ENCODE peak calls at places on chromosomes 5 and 9, in four cellular contexts. One of them, this sample, is unnamed. For H3K9me3, the result is how much of the 10 kb centered on the place peaks cover.

GRCh38 chr5:91651704-91652103 is 268.6 kb upstream of the ARRDC3 start:
- DNase-seq in GM12878: no peak
- DNase-seq in iPS DF 6.9: no peak
- DNase-seq in CD8-positive, alpha-beta memory T cell: no peak
- DNase-seq in this sample: no peak

GRCh38 chr5:151863566-151863965 is 61.1 kb downstream of the GLRA1 start:
- DNase-seq in GM12878: no peak
- DNase-seq in CD8-positive, alpha-beta memory T cell: no peak
- DNase-seq in iPS DF 6.9: no peak
- DNase-seq in this sample: no peak

GRCh38 chr9:96856363-96857286 is 2.3 kb upstream of the ZNF782 start:
- DNase-seq in GM12878: peak
- DNase-seq in iPS DF 6.9: peak
- DNase-seq in CD8-positive, alpha-beta memory T cell: peak
- DNase-seq in this sample: peak

GRCh38 chr5:135241536-135241935 is 157.5 kb downstream of the MACROH2A1 start:
- DNase-seq in CD8-positive, alpha-beta memory T cell: no peak
- DNase-seq in iPS DF 6.9: no peak
- DNase-seq in GM12878: no peak
- DNase-seq in this sample: no peak

GRCh38 chr5:155092318-155092717 is 78.8 kb downstream of the KIF4B start:
- DNase-seq in CD8-positive, alpha-beta memory T cell: no peak
- DNase-seq in GM12878: no peak
- DNase-seq in iPS DF 6.9: no peak
- DNase-seq in this sample: no peak

GRCh38 chr9:124769451-124770358 is 1.4 kb downstream of the NR6A1 start:
- DNase-seq in CD8-positive, alpha-beta memory T cell: no peak
- DNase-seq in GM12878: no peak
- DNase-seq in iPS DF 6.9: no peak
- DNase-seq in this sample: no peak

GRCh38 chr5:4520557-4520956 is 619.6 kb upstream of the ADAMTS16 start:
- DNase-seq in CD8-positive, alpha-beta memory T cell: no peak
- DNase-seq in iPS DF 6.9: no peak
- DNase-seq in GM12878: no peak
- DNase-seq in this sample: no peak

GRCh38 chr5:176175101-176175852 is 62.9 kb upstream of the SIMC1 start:
- DNase-seq in iPS DF 6.9: no peak
- DNase-seq in CD8-positive, alpha-beta memory T cell: no peak
- DNase-seq in GM12878: no peak
- DNase-seq in this sample: no peak

GRCh38 chr5:94746731-94747124 is 128.3 kb downstream of the SLF1 start:
- DNase-seq in GM12878: peak
- DNase-seq in iPS DF 6.9: no peak
- DNase-seq in CD8-positive, alpha-beta memory T cell: no peak
- DNase-seq in this sample: no peak

GRCh38 chr5:113036826-113037225 is 60.2 kb downstream of the DCP2 start:
- DNase-seq in iPS DF 6.9: no peak
- DNase-seq in GM12878: no peak
- DNase-seq in CD8-positive, alpha-beta memory T cell: no peak
- DNase-seq in this sample: no peak

GRCh38 chr5:113040672-113041071 is 64.1 kb downstream of the DCP2 start:
- DNase-seq in CD8-positive, alpha-beta memory T cell: no peak
- DNase-seq in iPS DF 6.9: no peak
- DNase-seq in GM12878: no peak
- DNase-seq in this sample: no peak

GRCh38 chr5:113039229-113039628 is 62.6 kb downstream of the DCP2 start:
- DNase-seq in CD8-positive, alpha-beta memory T cell: no peak
- DNase-seq in iPS DF 6.9: no peak
- DNase-seq in GM12878: no peak
- DNase-seq in this sample: no peak

GRCh38 chr5:113038136-113038535 is 61.5 kb downstream of the DCP2 start:
- DNase-seq in CD8-positive, alpha-beta memory T cell: no peak
- DNase-seq in iPS DF 6.9: no peak
- DNase-seq in GM12878: no peak
- DNase-seq in this sample: no peak

DNA sequence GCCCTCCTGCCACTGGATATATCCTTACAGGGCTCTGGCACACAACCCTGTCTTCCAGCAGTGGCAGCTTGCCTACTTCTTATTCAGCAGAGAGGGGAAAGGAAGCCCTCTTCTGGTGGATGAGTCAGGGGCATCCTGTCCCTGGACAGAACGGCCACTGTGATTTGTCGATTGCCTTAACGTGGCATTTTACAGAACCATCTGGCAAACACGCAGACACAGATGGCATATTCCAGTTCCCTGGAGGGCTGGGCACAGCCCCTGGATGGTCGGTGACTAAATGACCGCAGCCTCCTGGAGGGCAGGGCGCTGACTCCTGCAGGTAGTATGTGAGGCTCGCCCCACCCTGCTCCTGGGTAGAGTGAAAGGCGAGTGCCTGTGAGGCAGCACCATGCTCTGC is 62.1 kb downstream of the DCP2 start:
- DNase-seq in iPS DF 6.9: no peak
- DNase-seq in GM12878: no peak
- DNase-seq in CD8-positive, alpha-beta memory T cell: no peak
- DNase-seq in this sample: no peak
- H3K9me3 ChIP-seq in iPS DF 6.9: under half
- H3K9me3 ChIP-seq in GM12878: under half
- H3K9me3 ChIP-seq in CD8-positive, alpha-beta memory T cell: under half
- H3K9me3 ChIP-seq in this sample: under half

GRCh38 chr5:178790371-178790770 is 59.9 kb upstream of the ZNF354A start:
- DNase-seq in CD8-positive, alpha-beta memory T cell: no peak
- DNase-seq in GM12878: no peak
- DNase-seq in iPS DF 6.9: no peak
- DNase-seq in this sample: no peak

GRCh38 chr5:178793696-178794095 is 63.2 kb upstream of the ZNF354A start:
- DNase-seq in GM12878: no peak
- DNase-seq in iPS DF 6.9: no peak
- DNase-seq in CD8-positive, alpha-beta memory T cell: no peak
- DNase-seq in this sample: no peak

GRCh38 chr5:178791976-178792375 is 61.5 kb upstream of the ZNF354A start:
- DNase-seq in GM12878: no peak
- DNase-seq in CD8-positive, alpha-beta memory T cell: no peak
- DNase-seq in iPS DF 6.9: no peak
- DNase-seq in this sample: no peak

GRCh38 chr5:178794433-178794832 is 64.0 kb upstream of the ZNF354A start:
- DNase-seq in GM12878: no peak
- DNase-seq in iPS DF 6.9: no peak
- DNase-seq in CD8-positive, alpha-beta memory T cell: no peak
- DNase-seq in this sample: no peak

DNA sequence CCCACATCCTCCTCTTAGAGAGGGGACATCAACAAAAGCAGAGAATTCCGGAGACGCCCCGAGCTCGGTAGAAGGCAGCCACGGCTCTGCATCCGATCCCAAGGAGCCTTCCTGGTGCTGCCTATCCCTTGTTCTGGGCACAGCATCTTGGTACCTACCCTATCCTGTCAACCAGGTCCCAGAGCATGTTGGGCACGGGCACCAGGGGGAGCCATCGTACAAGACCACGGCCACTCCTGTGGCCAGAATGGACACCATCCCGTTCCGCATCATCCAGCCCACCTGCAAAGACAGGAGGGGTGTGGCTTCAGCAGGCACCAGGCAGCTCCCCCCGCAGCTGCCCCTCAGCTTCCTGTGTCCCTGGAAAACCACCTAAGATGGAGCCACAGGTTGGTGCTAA is 62.7 kb upstream of the ZNF354A start:
- DNase-seq in CD8-positive, alpha-beta memory T cell: no peak
- DNase-seq in GM12878: no peak
- DNase-seq in iPS DF 6.9: peak
- DNase-seq in this sample: no peak
- H3K9me3 ChIP-seq in CD8-positive, alpha-beta memory T cell: under half
- H3K9me3 ChIP-seq in GM12878: under half
- H3K9me3 ChIP-seq in iPS DF 6.9: under half
- H3K9me3 ChIP-seq in this sample: under half

GRCh38 chr5:168809218-168809617 is 230.1 kb upstream of the PANK3 start:
- DNase-seq in iPS DF 6.9: no peak
- DNase-seq in GM12878: no peak
- DNase-seq in CD8-positive, alpha-beta memory T cell: no peak
- DNase-seq in this sample: no peak
- H3K9me3 ChIP-seq in iPS DF 6.9: under half
- H3K9me3 ChIP-seq in GM12878: under half
- H3K9me3 ChIP-seq in CD8-positive, alpha-beta memory T cell: under half
- H3K9me3 ChIP-seq in this sample: under half

DNA sequence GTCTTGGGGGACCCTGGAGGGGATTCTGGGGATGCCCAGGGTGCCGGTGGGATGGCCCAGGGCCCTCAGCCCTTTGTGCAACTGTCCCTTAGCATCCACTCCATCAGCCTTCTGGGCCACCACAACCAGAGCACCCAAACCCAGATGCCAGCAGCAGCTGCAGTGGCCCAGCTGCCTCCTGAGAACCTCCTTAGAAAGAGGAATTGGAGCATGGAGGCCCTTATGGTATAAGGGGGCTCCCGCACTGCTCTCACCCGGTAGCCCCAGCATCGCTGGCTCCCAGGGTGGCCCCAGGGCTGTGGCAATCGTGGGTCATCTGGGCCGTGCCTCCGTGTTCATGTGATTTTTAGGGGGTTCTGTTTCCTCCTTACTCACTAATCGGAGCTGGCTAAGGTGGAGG is 463.3 kb downstream of the ICE1 start:
- DNase-seq in iPS DF 6.9: no peak
- DNase-seq in CD8-positive, alpha-beta memory T cell: no peak
- DNase-seq in GM12878: no peak
- DNase-seq in this sample: no peak
- H3K9me3 ChIP-seq in iPS DF 6.9: under half
- H3K9me3 ChIP-seq in CD8-positive, alpha-beta memory T cell: under half
- H3K9me3 ChIP-seq in GM12878: under half
- H3K9me3 ChIP-seq in this sample: under half

DNA sequence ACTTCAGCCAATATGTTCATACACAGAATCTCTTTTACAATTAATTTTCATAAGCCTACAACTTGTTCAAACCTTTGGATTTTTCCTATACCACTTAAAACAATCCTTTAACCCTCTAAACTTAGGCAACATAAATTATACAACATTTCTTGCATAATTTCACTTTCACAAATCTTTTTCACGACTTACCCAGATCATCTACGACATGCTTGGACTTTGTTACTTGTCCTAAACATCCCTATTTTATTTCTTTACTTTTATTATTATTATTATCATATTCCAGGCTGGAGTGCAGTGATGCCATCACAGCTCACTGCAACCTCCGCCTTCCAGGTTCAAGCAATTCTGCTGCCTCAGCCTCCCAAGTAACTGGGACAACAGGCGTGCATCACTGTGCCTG is 68.0 kb downstream of the CACNA1B start:
- DNase-seq in iPS DF 6.9: no peak
- DNase-seq in CD8-positive, alpha-beta memory T cell: no peak
- DNase-seq in GM12878: no peak
- DNase-seq in this sample: no peak
- H3K9me3 ChIP-seq in iPS DF 6.9: under half
- H3K9me3 ChIP-seq in CD8-positive, alpha-beta memory T cell: under half
- H3K9me3 ChIP-seq in GM12878: under half
- H3K9me3 ChIP-seq in this sample: under half

DNA sequence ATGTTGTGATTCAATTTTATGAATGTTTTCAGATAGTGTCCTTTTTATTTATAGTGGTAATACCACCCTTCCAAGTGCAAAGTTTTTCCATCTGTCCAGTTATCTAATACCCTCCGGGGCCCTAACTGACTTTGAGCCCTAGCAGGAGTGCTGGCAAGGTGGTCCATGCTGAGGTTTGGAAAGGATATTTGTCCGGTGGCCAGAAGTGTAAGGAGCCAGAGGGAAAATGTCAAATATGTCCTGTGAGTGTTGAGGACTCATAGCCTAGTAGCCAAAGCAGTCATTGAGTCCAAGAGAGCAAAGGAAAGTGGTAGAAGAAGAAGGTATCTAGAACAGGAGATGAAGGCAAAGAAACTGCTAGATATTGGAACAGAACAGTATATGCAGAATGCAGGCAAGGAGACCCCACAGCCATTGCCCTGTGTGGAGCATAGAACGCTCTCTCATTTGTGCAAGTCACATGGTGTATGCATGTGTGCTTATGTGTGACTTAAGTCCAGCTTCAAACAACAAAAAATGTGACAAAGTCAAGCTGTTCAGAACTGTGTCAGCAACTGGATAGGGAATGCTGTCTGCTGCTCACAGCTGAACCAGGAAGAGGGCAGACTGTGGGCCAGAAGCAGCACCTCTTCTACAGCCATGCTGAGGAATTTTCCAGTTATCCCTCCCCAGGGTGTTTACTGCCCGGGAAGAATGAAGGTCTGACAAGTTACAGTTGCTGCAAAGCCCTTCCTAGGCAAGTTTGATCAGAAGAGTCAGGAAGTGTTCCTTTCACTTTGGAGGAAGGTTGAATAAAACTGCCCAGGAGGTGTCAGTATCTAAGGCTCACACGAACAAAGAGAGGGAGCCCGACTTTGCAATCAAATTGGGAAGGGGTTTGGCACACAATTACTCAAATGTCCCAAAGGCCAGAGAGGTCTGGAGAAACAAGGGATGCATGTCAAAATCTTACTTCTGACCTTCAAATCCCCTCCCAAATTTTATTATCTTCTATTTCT is 463.3 kb upstream of the DMAC1 start:
- DNase-seq in CD8-positive, alpha-beta memory T cell: no peak
- DNase-seq in GM12878: no peak
- DNase-seq in iPS DF 6.9: no peak
- DNase-seq in this sample: no peak
- H3K9me3 ChIP-seq in CD8-positive, alpha-beta memory T cell: under half
- H3K9me3 ChIP-seq in GM12878: under half
- H3K9me3 ChIP-seq in iPS DF 6.9: under half
- H3K9me3 ChIP-seq in this sample: under half

GRCh38 chr9:135914921-135915320 is 7.6 kb upstream of the CAMSAP1 start:
- DNase-seq in CD8-positive, alpha-beta memory T cell: no peak
- DNase-seq in GM12878: no peak
- DNase-seq in iPS DF 6.9: no peak
- DNase-seq in this sample: no peak
- H3K9me3 ChIP-seq in CD8-positive, alpha-beta memory T cell: under half
- H3K9me3 ChIP-seq in GM12878: under half
- H3K9me3 ChIP-seq in iPS DF 6.9: under half
- H3K9me3 ChIP-seq in this sample: under half

DNA sequence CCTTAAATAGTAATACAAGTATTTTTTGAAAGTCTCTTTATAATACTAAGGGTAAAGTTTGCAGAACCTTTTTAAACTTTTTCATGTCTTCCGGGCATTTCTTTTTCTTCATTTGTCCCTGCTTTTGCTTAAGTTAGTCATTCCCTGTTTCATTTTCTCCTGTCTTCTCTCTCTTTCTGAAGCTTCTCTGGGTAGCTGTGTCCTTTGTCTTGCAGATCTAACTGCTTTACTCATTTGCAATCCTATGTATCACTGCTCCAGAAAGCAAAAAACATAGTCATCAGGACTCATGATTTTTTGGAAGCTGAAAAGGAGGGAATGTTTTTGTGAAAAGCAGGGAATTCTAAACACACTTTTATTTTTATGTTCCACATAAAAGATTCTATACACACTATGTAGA is 301.7 kb downstream of the MRPS30 start:
- DNase-seq in iPS DF 6.9: no peak
- DNase-seq in CD8-positive, alpha-beta memory T cell: no peak
- DNase-seq in GM12878: no peak
- DNase-seq in this sample: no peak
- H3K9me3 ChIP-seq in iPS DF 6.9: under half
- H3K9me3 ChIP-seq in CD8-positive, alpha-beta memory T cell: under half
- H3K9me3 ChIP-seq in GM12878: under half
- H3K9me3 ChIP-seq in this sample: under half

GRCh38 chr5:65933295-65933694 is 6.9 kb downstream of the ERBIN start:
- DNase-seq in GM12878: no peak
- DNase-seq in iPS DF 6.9: no peak
- DNase-seq in CD8-positive, alpha-beta memory T cell: no peak
- DNase-seq in this sample: no peak
- H3K9me3 ChIP-seq in GM12878: under half
- H3K9me3 ChIP-seq in iPS DF 6.9: under half
- H3K9me3 ChIP-seq in CD8-positive, alpha-beta memory T cell: under half
- H3K9me3 ChIP-seq in this sample: under half

This sample was measured in T-helper 17 cell.